ENCODE peak calls at places on chromosomes 11 and 22, in ten cellular contexts. One of them, this sample, is unnamed.

GRCh38 chr11:14645985-14646900 is 2.6 kb downstream of the PDE3B start:
- DNase-seq in suprapubic skin: no peak
- DNase-seq in cardiac fibroblast: no peak
- DNase-seq in choroid plexus epithelial cell: no peak
- DNase-seq in astrocyte of the spinal cord: no peak
- DNase-seq in fibroblast of lung: peak
- DNase-seq in IMR-90: no peak
- DNase-seq in GM12878: no peak
- DNase-seq in uterus: no peak
- DNase-seq in PC-9: no peak
- DNase-seq in this sample: no peak

GRCh38 chr22:41915035-41915782 is at the start of gene SHISA8:
- DNase-seq in suprapubic skin: no peak
- DNase-seq in cardiac fibroblast: peak
- DNase-seq in choroid plexus epithelial cell: peak
- DNase-seq in astrocyte of the spinal cord: peak
- DNase-seq in fibroblast of lung: no peak
- DNase-seq in IMR-90: peak
- DNase-seq in GM12878: no peak
- DNase-seq in uterus: no peak
- DNase-seq in PC-9: peak
- DNase-seq in this sample: peak

GRCh38 chr11:67032830-67033555 is 10.1 kb downstream of the SYT12 start:
- DNase-seq in suprapubic skin: no peak
- DNase-seq in cardiac fibroblast: peak
- DNase-seq in choroid plexus epithelial cell: peak
- DNase-seq in astrocyte of the spinal cord: peak
- DNase-seq in fibroblast of lung: peak
- DNase-seq in IMR-90: peak
- DNase-seq in GM12878: no peak
- DNase-seq in uterus: peak
- DNase-seq in PC-9: peak
- DNase-seq in this sample: peak

GRCh38 chr22:39287076-39287743 is 32.2 kb downstream of the RPL3 start:
- DNase-seq in suprapubic skin: no peak
- DNase-seq in cardiac fibroblast: no peak
- DNase-seq in choroid plexus epithelial cell: no peak
- DNase-seq in astrocyte of the spinal cord: no peak
- DNase-seq in fibroblast of lung: peak
- DNase-seq in IMR-90: no peak
- DNase-seq in GM12878: no peak
- DNase-seq in uterus: no peak
- DNase-seq in PC-9: no peak
- DNase-seq in this sample: peak

GRCh38 chr11:114776956-114777355 is 98.6 kb downstream of the NXPE2 start:
- DNase-seq in suprapubic skin: no peak
- DNase-seq in cardiac fibroblast: no peak
- DNase-seq in choroid plexus epithelial cell: no peak
- DNase-seq in astrocyte of the spinal cord: no peak
- DNase-seq in fibroblast of lung: no peak
- DNase-seq in IMR-90: no peak
- DNase-seq in GM12878: no peak
- DNase-seq in uterus: no peak
- DNase-seq in PC-9: no peak
- DNase-seq in this sample: no peak

GRCh38 chr11:2530131-2530854 is 85.5 kb downstream of the KCNQ1 start:
- DNase-seq in suprapubic skin: peak
- DNase-seq in cardiac fibroblast: no peak
- DNase-seq in choroid plexus epithelial cell: no peak
- DNase-seq in astrocyte of the spinal cord: no peak
- DNase-seq in fibroblast of lung: no peak
- DNase-seq in IMR-90: no peak
- DNase-seq in GM12878: no peak
- DNase-seq in uterus: no peak
- DNase-seq in PC-9: no peak
- DNase-seq in this sample: no peak

GRCh38 chr11:33642461-33643166 is 58.0 kb downstream of the C11orf91 start:
- DNase-seq in suprapubic skin: no peak
- DNase-seq in cardiac fibroblast: no peak
- DNase-seq in choroid plexus epithelial cell: no peak
- DNase-seq in astrocyte of the spinal cord: no peak
- DNase-seq in fibroblast of lung: no peak
- DNase-seq in IMR-90: no peak
- DNase-seq in GM12878: no peak
- DNase-seq in uterus: no peak
- DNase-seq in PC-9: no peak
- DNase-seq in this sample: no peak

GRCh38 chr11:86999859-87000753 is 37.6 kb upstream of the TMEM135 start:
- DNase-seq in suprapubic skin: no peak
- DNase-seq in cardiac fibroblast: peak
- DNase-seq in choroid plexus epithelial cell: peak
- DNase-seq in astrocyte of the spinal cord: peak
- DNase-seq in fibroblast of lung: no peak
- DNase-seq in IMR-90: peak
- DNase-seq in GM12878: no peak
- DNase-seq in uterus: no peak
- DNase-seq in PC-9: peak
- DNase-seq in this sample: no peak

GRCh38 chr22:35071784-35072183 is 5.8 kb downstream of the ISX start:
- DNase-seq in suprapubic skin: no peak
- DNase-seq in cardiac fibroblast: no peak
- DNase-seq in choroid plexus epithelial cell: no peak
- DNase-seq in astrocyte of the spinal cord: no peak
- DNase-seq in fibroblast of lung: no peak
- DNase-seq in IMR-90: no peak
- DNase-seq in GM12878: no peak
- DNase-seq in uterus: no peak
- DNase-seq in PC-9: no peak
- DNase-seq in this sample: no peak

GRCh38 chr11:134385774-134386565 is 26.1 kb downstream of the B3GAT1 start:
- DNase-seq in suprapubic skin: no peak
- DNase-seq in cardiac fibroblast: no peak
- DNase-seq in choroid plexus epithelial cell: no peak
- DNase-seq in astrocyte of the spinal cord: no peak
- DNase-seq in fibroblast of lung: no peak
- DNase-seq in IMR-90: no peak
- DNase-seq in GM12878: no peak
- DNase-seq in uterus: no peak
- DNase-seq in PC-9: no peak
- DNase-seq in this sample: no peak

GRCh38 chr11:58958500-58958899 is 19.2 kb downstream of the GLYATL1 start:
- DNase-seq in suprapubic skin: no peak
- DNase-seq in cardiac fibroblast: no peak
- DNase-seq in choroid plexus epithelial cell: peak
- DNase-seq in astrocyte of the spinal cord: no peak
- DNase-seq in fibroblast of lung: no peak
- DNase-seq in IMR-90: no peak
- DNase-seq in GM12878: peak
- DNase-seq in uterus: no peak
- DNase-seq in PC-9: no peak
- DNase-seq in this sample: peak

GRCh38 chr22:42367980-42368378 is 64.2 kb downstream of the NFAM1 start:
- DNase-seq in suprapubic skin: peak
- DNase-seq in cardiac fibroblast: no peak
- DNase-seq in choroid plexus epithelial cell: no peak
- DNase-seq in astrocyte of the spinal cord: no peak
- DNase-seq in fibroblast of lung: no peak
- DNase-seq in IMR-90: no peak
- DNase-seq in GM12878: no peak
- DNase-seq in uterus: peak
- DNase-seq in PC-9: no peak
- DNase-seq in this sample: no peak

GRCh38 chr22:44326549-44326881 is 13.8 kb upstream of the SHISAL1 start:
- DNase-seq in suprapubic skin: no peak
- DNase-seq in cardiac fibroblast: no peak
- DNase-seq in choroid plexus epithelial cell: no peak
- DNase-seq in astrocyte of the spinal cord: no peak
- DNase-seq in fibroblast of lung: no peak
- DNase-seq in IMR-90: no peak
- DNase-seq in GM12878: no peak
- DNase-seq in uterus: no peak
- DNase-seq in PC-9: no peak
- DNase-seq in this sample: peak

GRCh38 chr11:6062691-6063358 is 32.3 kb upstream of the OR56A1 start:
- DNase-seq in suprapubic skin: no peak
- DNase-seq in cardiac fibroblast: no peak
- DNase-seq in choroid plexus epithelial cell: no peak
- DNase-seq in astrocyte of the spinal cord: no peak
- DNase-seq in fibroblast of lung: no peak
- DNase-seq in IMR-90: no peak
- DNase-seq in GM12878: no peak
- DNase-seq in uterus: no peak
- DNase-seq in PC-9: no peak
- DNase-seq in this sample: no peak

GRCh38 chr11:75105462-75105925 is 8.8 kb upstream of the OR2AT4 start:
- DNase-seq in suprapubic skin: no peak
- DNase-seq in cardiac fibroblast: no peak
- DNase-seq in choroid plexus epithelial cell: peak
- DNase-seq in astrocyte of the spinal cord: peak
- DNase-seq in fibroblast of lung: no peak
- DNase-seq in IMR-90: no peak
- DNase-seq in GM12878: no peak
- DNase-seq in uterus: no peak
- DNase-seq in PC-9: no peak
- DNase-seq in this sample: no peak

GRCh38 chr11:45260047-45260446 is 26.1 kb downstream of the SYT13 start:
- DNase-seq in suprapubic skin: no peak
- DNase-seq in cardiac fibroblast: no peak
- DNase-seq in choroid plexus epithelial cell: no peak
- DNase-seq in astrocyte of the spinal cord: no peak
- DNase-seq in fibroblast of lung: no peak
- DNase-seq in IMR-90: no peak
- DNase-seq in GM12878: no peak
- DNase-seq in uterus: no peak
- DNase-seq in PC-9: no peak
- DNase-seq in this sample: no peak

DNA sequence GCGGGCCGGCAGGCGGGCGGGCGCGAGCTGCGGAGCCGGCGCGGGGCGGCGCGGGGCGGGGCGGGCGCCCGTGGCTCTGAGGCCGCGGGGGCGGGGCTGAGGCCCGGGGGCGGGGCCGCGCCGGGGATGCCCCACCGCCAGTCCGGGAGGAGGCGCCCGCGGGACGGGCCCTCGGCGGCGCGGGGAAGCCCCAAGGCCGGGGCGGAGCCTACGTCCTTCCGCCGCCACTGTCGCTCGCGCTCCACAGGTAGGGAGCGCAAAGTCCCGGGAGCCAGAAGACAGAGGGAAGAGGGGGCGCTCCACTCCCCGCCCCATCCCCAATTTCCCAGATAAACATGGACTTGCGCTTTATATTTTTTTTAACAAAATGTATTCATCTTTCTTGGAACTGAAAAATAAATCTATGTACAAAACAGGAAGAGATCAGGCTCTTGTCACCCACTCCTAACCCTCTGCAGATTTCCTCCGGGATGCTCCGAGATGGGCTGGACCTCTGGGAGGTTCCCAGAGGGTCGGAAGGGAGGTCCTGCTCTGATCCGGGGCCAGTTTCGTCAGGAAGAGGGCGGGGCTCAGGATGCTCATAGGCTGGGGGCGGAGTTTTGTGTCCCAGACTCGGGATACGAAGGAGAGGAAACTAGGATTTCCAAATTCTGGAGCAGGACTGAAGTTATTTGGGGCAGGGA is at the start of gene MAP4K2:
- DNase-seq in suprapubic skin: peak
- DNase-seq in cardiac fibroblast: peak
- DNase-seq in choroid plexus epithelial cell: peak
- DNase-seq in astrocyte of the spinal cord: peak
- DNase-seq in fibroblast of lung: peak
- DNase-seq in IMR-90: peak
- DNase-seq in GM12878: peak
- DNase-seq in uterus: peak
- DNase-seq in PC-9: peak
- DNase-seq in this sample: peak
- TF ChIP-seq CTCF in suprapubic skin: peak
- TF ChIP-seq CTCF in cardiac fibroblast: no peak
- TF ChIP-seq CTCF in choroid plexus epithelial cell: no peak
- TF ChIP-seq CTCF in astrocyte of the spinal cord: peak
- TF ChIP-seq CTCF in fibroblast of lung: peak
- TF ChIP-seq CTCF in IMR-90: peak
- TF ChIP-seq CTCF in GM12878: peak
- TF ChIP-seq CTCF in uterus: no peak
- TF ChIP-seq CTCF in PC-9: peak
- TF ChIP-seq CTCF in this sample: peak

GRCh38 chr11:125904678-125905077 is 370 bp downstream of the DDX25 start:
- DNase-seq in suprapubic skin: no peak
- DNase-seq in cardiac fibroblast: no peak
- DNase-seq in choroid plexus epithelial cell: no peak
- DNase-seq in astrocyte of the spinal cord: no peak
- DNase-seq in fibroblast of lung: no peak
- DNase-seq in IMR-90: no peak
- DNase-seq in GM12878: no peak
- DNase-seq in uterus: no peak
- DNase-seq in PC-9: no peak
- DNase-seq in this sample: no peak
- H3K4me3 ChIP-seq in suprapubic skin: peak
- H3K4me3 ChIP-seq in cardiac fibroblast: no peak
- H3K4me3 ChIP-seq in choroid plexus epithelial cell: no peak
- H3K4me3 ChIP-seq in astrocyte of the spinal cord: no peak
- H3K4me3 ChIP-seq in fibroblast of lung: no peak
- H3K4me3 ChIP-seq in IMR-90: no peak
- H3K4me3 ChIP-seq in GM12878: no peak
- H3K4me3 ChIP-seq in uterus: no peak
- H3K4me3 ChIP-seq in PC-9: no peak
- H3K4me3 ChIP-seq in this sample: no peak

DNA sequence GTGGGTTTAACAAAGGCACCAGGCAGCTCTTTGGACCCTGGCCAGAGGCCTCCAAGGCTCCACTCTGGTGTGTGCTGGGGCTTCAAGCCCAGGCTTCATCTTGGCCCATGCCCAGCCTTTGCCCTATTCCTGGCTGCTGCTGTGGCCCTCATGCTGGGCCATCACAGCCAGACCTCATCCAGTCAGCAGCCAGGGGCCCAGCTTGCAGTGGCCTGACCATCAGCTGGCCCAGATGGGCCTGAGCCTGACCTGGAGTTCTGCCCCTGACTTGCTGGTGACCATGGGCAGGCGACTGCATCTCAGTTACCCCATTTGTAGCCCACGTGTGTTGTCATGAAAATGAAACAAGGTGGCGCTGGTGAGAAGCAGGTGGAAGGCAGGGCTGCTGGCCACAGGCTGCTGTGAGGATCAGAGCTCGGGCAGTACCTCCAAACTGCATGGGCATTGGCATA is 76.1 kb downstream of the MED15 start:
- DNase-seq in suprapubic skin: no peak
- DNase-seq in cardiac fibroblast: no peak
- DNase-seq in choroid plexus epithelial cell: no peak
- DNase-seq in astrocyte of the spinal cord: no peak
- DNase-seq in fibroblast of lung: no peak
- DNase-seq in IMR-90: no peak
- DNase-seq in GM12878: no peak
- DNase-seq in uterus: no peak
- DNase-seq in PC-9: no peak
- DNase-seq in this sample: no peak
- TF ChIP-seq CTCF in suprapubic skin: no peak
- TF ChIP-seq CTCF in cardiac fibroblast: peak
- TF ChIP-seq CTCF in choroid plexus epithelial cell: peak
- TF ChIP-seq CTCF in astrocyte of the spinal cord: peak
- TF ChIP-seq CTCF in fibroblast of lung: peak
- TF ChIP-seq CTCF in IMR-90: no peak
- TF ChIP-seq CTCF in GM12878: no peak
- TF ChIP-seq CTCF in uterus: no peak
- TF ChIP-seq CTCF in PC-9: no peak
- TF ChIP-seq CTCF in this sample: no peak

GRCh38 chr11:118223576-118223975 is 1.2 kb downstream of the JAML start:
- DNase-seq in suprapubic skin: no peak
- DNase-seq in cardiac fibroblast: no peak
- DNase-seq in choroid plexus epithelial cell: no peak
- DNase-seq in astrocyte of the spinal cord: no peak
- DNase-seq in fibroblast of lung: no peak
- DNase-seq in IMR-90: no peak
- DNase-seq in GM12878: no peak
- DNase-seq in uterus: no peak
- DNase-seq in PC-9: no peak
- DNase-seq in this sample: no peak
- H3K4me3 ChIP-seq in suprapubic skin: peak
- H3K4me3 ChIP-seq in cardiac fibroblast: no peak
- H3K4me3 ChIP-seq in choroid plexus epithelial cell: no peak
- H3K4me3 ChIP-seq in astrocyte of the spinal cord: no peak
- H3K4me3 ChIP-seq in fibroblast of lung: no peak
- H3K4me3 ChIP-seq in IMR-90: no peak
- H3K4me3 ChIP-seq in GM12878: no peak
- H3K4me3 ChIP-seq in uterus: no peak
- H3K4me3 ChIP-seq in PC-9: no peak
- H3K4me3 ChIP-seq in this sample: no peak